ENCODE peak calls at places on chromosomes 12 and 14, in four cellular contexts. One of them, this sample, is unnamed.

GRCh38 chr12:104793968-104794367 is 164.1 kb downstream of the SLC41A2 start:
- DNase-seq in PC-3: no peak
- DNase-seq in fibroblast of lung: no peak
- DNase-seq in HCT116: no peak
- DNase-seq in this sample: no peak

GRCh38 chr14:50928002-50928635 is 16.2 kb downstream of the PYGL start:
- DNase-seq in fibroblast of lung: peak; percentile 74
- DNase-seq in PC-3: no peak
- DNase-seq in HCT116: no peak
- DNase-seq in this sample: no peak

GRCh38 chr12:125533434-125534029 is 468.3 kb downstream of the AACS start:
- DNase-seq in PC-3: peak; percentile 51
- DNase-seq in HCT116: no peak
- DNase-seq in fibroblast of lung: no peak
- DNase-seq in this sample: no peak

GRCh38 chr12:60832300-60832699 is 1236.5 kb downstream of the SLC16A7 start:
- DNase-seq in HCT116: no peak
- DNase-seq in fibroblast of lung: no peak
- DNase-seq in PC-3: no peak
- DNase-seq in this sample: no peak

GRCh38 chr14:32226051-32226450 is 23.0 kb upstream of the RNU6-8 start:
- DNase-seq in PC-3: no peak
- DNase-seq in HCT116: no peak
- DNase-seq in fibroblast of lung: no peak
- DNase-seq in this sample: no peak

GRCh38 chr14:24051789-24052655 is at the start of gene CARMIL3:
- DNase-seq in HCT116: no peak
- DNase-seq in fibroblast of lung: peak; percentile 34
- DNase-seq in PC-3: peak; percentile 57
- DNase-seq in this sample: peak; percentile 73

GRCh38 chr14:31937730-31938346 is 139.3 kb upstream of the ARHGAP5 start:
- DNase-seq in fibroblast of lung: peak; percentile 58
- DNase-seq in PC-3: peak; percentile 94
- DNase-seq in HCT116: peak; percentile 91
- DNase-seq in this sample: peak; percentile 29

GRCh38 chr12:105640780-105641179 is 310.3 kb downstream of the C12orf75 start:
- DNase-seq in PC-3: peak; percentile 44
- DNase-seq in HCT116: no peak
- DNase-seq in fibroblast of lung: no peak
- DNase-seq in this sample: no peak

GRCh38 chr14:61472025-61472672 is 150.8 kb downstream of the PRKCH start:
- DNase-seq in PC-3: peak; percentile 100
- DNase-seq in HCT116: no peak
- DNase-seq in fibroblast of lung: peak; percentile 98
- DNase-seq in this sample: peak; percentile 76

GRCh38 chr12:1878695-1879094 is 39.8 kb downstream of the CACNA2D4 start:
- DNase-seq in HCT116: no peak
- DNase-seq in PC-3: no peak
- DNase-seq in fibroblast of lung: no peak
- DNase-seq in this sample: no peak

GRCh38 chr12:100267603-100268281 is 765 bp downstream of the SCYL2 start:
- DNase-seq in fibroblast of lung: peak; percentile 37
- DNase-seq in HCT116: no peak
- DNase-seq in PC-3: peak; percentile 30
- DNase-seq in this sample: no peak
- TF ChIP-seq EZH2 in fibroblast of lung: no peak
- TF ChIP-seq EZH2 in HCT116: no peak
- TF ChIP-seq EZH2 in PC-3: no peak
- TF ChIP-seq EZH2 in this sample: no peak

DNA sequence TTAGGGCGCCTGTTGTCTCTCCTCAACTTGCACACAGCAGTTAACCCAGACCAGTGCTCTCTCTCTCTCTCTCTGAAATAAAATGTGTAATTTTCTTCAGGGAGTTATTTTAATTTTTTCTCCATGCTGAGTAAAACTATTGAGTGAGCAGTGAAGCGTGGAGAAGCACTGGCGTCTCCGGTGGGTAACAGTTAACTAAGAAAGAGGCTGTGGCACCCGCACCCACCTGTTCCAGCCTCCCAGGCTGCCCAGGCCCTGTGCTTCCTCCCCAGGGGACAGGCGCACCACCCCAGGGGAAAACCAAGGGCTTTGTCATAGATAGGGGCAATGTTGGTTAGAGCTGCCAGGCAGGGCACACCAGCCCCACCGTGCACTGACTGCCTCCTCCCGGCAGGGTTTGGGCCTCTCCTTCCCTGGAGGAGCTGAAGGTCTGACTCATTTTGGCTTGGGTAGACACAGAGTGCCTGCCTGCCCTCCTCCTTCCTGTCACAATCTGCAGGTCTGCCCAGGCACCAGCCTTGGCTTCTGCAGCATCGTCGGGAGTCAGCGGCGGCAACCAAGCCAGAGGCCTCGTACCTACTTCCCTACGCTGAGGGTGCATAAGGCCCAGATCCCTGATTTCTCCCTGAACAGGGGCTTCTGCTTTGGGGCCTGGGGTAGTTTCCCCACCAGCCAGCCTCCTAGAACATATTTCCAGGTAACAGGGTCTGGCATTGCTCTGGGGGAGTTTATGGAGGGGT is 3.9 kb downstream of the HOXC5 start:
- DNase-seq in HCT116: no peak
- DNase-seq in fibroblast of lung: no peak
- DNase-seq in PC-3: peak; percentile 83
- DNase-seq in this sample: peak; percentile 23
- TF ChIP-seq EZH2 in HCT116: no peak
- TF ChIP-seq EZH2 in fibroblast of lung: no peak
- TF ChIP-seq EZH2 in PC-3: no peak
- TF ChIP-seq EZH2 in this sample: no peak

GRCh38 chr12:98997-99396 is 32.4 kb downstream of the IQSEC3 start:
- DNase-seq in PC-3: no peak
- DNase-seq in HCT116: no peak
- DNase-seq in fibroblast of lung: no peak
- DNase-seq in this sample: no peak
- TF ChIP-seq EZH2 in PC-3: no peak
- TF ChIP-seq EZH2 in HCT116: no peak
- TF ChIP-seq EZH2 in fibroblast of lung: peak; percentile 52
- TF ChIP-seq EZH2 in this sample: no peak

DNA sequence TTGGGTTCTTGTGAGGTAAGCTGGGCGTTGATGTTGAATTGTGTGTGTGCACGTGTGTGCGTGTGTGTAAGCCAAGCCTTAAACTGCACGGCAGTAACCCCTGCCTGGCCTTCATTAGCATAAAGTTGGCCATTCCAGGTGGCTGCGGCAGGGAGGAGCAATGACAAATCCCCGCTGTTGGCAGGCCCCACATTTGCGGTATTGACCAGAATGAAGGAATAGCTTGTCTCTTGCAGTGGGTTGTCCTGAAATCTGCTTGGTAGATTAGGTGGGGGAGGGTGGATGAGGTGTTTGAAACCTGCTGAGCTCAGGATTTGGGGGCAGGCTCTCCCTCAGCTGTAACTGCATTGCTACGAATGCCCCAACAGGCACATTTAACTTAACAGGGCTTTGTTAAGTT is 7.3 kb downstream of the VSX2 start:
- DNase-seq in HCT116: no peak
- DNase-seq in PC-3: no peak
- DNase-seq in fibroblast of lung: no peak
- DNase-seq in this sample: no peak
- TF ChIP-seq EZH2 in HCT116: no peak
- TF ChIP-seq EZH2 in PC-3: no peak
- TF ChIP-seq EZH2 in fibroblast of lung: no peak
- TF ChIP-seq EZH2 in this sample: no peak

DNA sequence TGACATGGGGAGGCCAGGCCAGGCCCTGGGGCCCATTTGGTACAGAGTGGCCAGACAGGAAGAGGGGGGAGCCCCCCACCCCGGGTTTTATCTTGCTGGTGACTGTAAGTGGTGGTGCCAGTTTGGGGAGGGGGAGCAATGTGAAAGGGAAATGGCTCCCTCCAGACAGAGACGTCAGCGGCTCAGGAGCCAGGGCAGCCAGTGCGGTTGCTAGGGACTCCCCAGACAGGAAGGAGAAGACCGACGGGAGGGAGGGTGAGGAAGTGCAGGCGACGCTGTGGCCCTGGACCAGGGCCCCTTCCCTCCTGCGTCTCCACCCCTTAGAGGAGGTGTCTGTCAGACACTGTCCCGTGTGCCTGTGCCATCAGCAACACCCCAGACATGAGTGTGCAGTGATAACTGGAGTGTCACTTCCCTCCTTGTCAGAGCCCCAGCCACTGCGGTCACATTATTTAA is 7.0 kb downstream of the VASH1 start:
- DNase-seq in fibroblast of lung: no peak
- DNase-seq in PC-3: no peak
- DNase-seq in HCT116: no peak
- DNase-seq in this sample: peak; percentile 23
- TF ChIP-seq EZH2 in fibroblast of lung: no peak
- TF ChIP-seq EZH2 in PC-3: no peak
- TF ChIP-seq EZH2 in HCT116: no peak
- TF ChIP-seq EZH2 in this sample: no peak

GRCh38 chr12:132397152-132397933 is 68.0 kb upstream of the GALNT9 start:
- DNase-seq in PC-3: no peak
- DNase-seq in fibroblast of lung: no peak
- DNase-seq in HCT116: no peak
- DNase-seq in this sample: no peak
- TF ChIP-seq EZH2 in PC-3: peak; percentile 41
- TF ChIP-seq EZH2 in fibroblast of lung: no peak
- TF ChIP-seq EZH2 in HCT116: no peak
- TF ChIP-seq EZH2 in this sample: no peak

GRCh38 chr12:20206410-20206809 is 161.9 kb upstream of the PDE3A start:
- DNase-seq in HCT116: no peak
- DNase-seq in PC-3: no peak
- DNase-seq in fibroblast of lung: no peak
- DNase-seq in this sample: no peak

GRCh38 chr12:20196767-20197166 is 171.6 kb upstream of the PDE3A start:
- DNase-seq in PC-3: no peak
- DNase-seq in HCT116: no peak
- DNase-seq in fibroblast of lung: no peak
- DNase-seq in this sample: no peak

GRCh38 chr12:20199780-20200179 is 168.6 kb upstream of the PDE3A start:
- DNase-seq in fibroblast of lung: no peak
- DNase-seq in PC-3: no peak
- DNase-seq in HCT116: no peak
- DNase-seq in this sample: no peak

GRCh38 chr12:20201733-20202132 is 166.6 kb upstream of the PDE3A start:
- DNase-seq in PC-3: no peak
- DNase-seq in HCT116: no peak
- DNase-seq in fibroblast of lung: no peak
- DNase-seq in this sample: no peak
- TF ChIP-seq EZH2 in PC-3: no peak
- TF ChIP-seq EZH2 in HCT116: no peak
- TF ChIP-seq EZH2 in fibroblast of lung: no peak
- TF ChIP-seq EZH2 in this sample: no peak

DNA sequence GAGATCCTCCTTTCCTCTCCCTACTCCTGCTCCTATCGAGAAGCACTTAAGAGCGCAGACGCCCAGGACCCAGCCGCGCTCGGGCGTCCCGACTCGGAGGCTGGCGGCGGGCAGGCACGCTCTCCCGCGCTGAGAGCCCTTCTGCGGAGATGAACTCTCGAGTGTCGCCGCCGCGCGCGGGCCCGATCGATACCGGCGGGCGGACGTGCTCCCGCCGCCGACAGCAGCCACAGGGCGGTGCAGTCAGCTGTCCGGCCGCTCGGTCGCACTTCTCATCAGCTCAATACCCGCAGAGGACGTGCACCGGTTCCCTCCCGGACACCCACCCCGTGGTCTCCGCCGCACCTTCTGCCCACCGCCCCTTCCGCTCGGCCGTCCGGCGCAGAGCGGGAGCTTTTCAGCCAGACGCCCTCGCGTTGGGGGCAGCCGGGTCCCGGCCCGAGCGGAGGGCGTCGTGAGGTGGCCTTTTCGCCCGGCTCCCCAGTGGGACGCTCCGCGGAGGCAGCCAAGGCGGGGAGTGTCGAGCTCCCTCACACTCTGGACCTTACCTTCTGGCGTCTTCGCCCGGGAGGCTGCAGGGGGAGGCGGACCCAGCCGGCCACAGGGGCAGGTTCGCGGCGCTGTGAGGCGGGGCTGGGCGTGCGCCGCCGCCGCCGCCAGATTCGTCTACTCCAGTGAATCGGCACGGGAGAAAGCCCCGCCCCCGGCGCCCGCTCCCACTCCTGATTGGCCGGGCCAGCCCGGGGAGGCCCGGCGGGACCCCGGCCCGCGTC is 421 bp upstream of the INSM2 start:
- DNase-seq in PC-3: peak; percentile 69
- DNase-seq in fibroblast of lung: peak; percentile 33
- DNase-seq in HCT116: no peak
- DNase-seq in this sample: no peak
- TF ChIP-seq EZH2 in PC-3: peak; percentile 84
- TF ChIP-seq EZH2 in fibroblast of lung: peak; percentile 95
- TF ChIP-seq EZH2 in HCT116: no peak
- TF ChIP-seq EZH2 in this sample: no peak

GRCh38 chr14:36659822-36660735 is 1.6 kb upstream of the PAX9 start:
- DNase-seq in PC-3: no peak
- DNase-seq in HCT116: no peak
- DNase-seq in fibroblast of lung: no peak
- DNase-seq in this sample: no peak

GRCh38 chr14:36659010-36659821 is 2.4 kb upstream of the PAX9 start:
- DNase-seq in HCT116: no peak
- DNase-seq in fibroblast of lung: no peak
- DNase-seq in PC-3: peak; percentile 18
- DNase-seq in this sample: no peak

GRCh38 chr14:36661506-36662257 is at the start of gene PAX9:
- DNase-seq in fibroblast of lung: peak; percentile 42
- DNase-seq in HCT116: peak; percentile 81
- DNase-seq in PC-3: peak; percentile 99
- DNase-seq in this sample: peak; percentile 20

GRCh38 chr14:36662258-36662542 is 540 bp downstream of the PAX9 start:
- DNase-seq in HCT116: no peak
- DNase-seq in PC-3: no peak
- DNase-seq in fibroblast of lung: no peak
- DNase-seq in this sample: no peak

GRCh38 chr14:36660736-36661505 is 739 bp upstream of the PAX9 start:
- DNase-seq in PC-3: no peak
- DNase-seq in fibroblast of lung: no peak
- DNase-seq in HCT116: no peak
- DNase-seq in this sample: no peak
- TF ChIP-seq EZH2 in PC-3: no peak
- TF ChIP-seq EZH2 in fibroblast of lung: peak; percentile 81
- TF ChIP-seq EZH2 in HCT116: no peak
- TF ChIP-seq EZH2 in this sample: no peak

This sample was measured in DND-41.